ENCODE peak calls at places on chromosomes 16 and 17, in four cellular contexts. One of them, this sample, is unnamed.

GRCh38 chr17:30514895-30515596 is 37.8 kb downstream of the GOSR1 start:
- DNase-seq in IMR-90: no peak
- DNase-seq in astrocyte: no peak
- DNase-seq in choroid plexus epithelial cell: no peak
- DNase-seq in this sample: no peak

GRCh38 chr16:47358816-47359215 is 102.0 kb downstream of the ITFG1 start:
- DNase-seq in IMR-90: peak; percentile 37
- DNase-seq in astrocyte: peak; percentile 41
- DNase-seq in choroid plexus epithelial cell: peak; percentile 5
- DNase-seq in this sample: peak; percentile 49

GRCh38 chr16:20612551-20613470 is 36.6 kb upstream of the ACSM2B start:
- DNase-seq in IMR-90: no peak
- DNase-seq in astrocyte: no peak
- DNase-seq in choroid plexus epithelial cell: no peak
- DNase-seq in this sample: no peak

GRCh38 chr17:62092784-62093183 is 27.7 kb upstream of the MED13 start:
- DNase-seq in IMR-90: no peak
- DNase-seq in astrocyte: no peak
- DNase-seq in choroid plexus epithelial cell: no peak
- DNase-seq in this sample: no peak

GRCh38 chr17:82935944-82936767 is 96.3 kb upstream of the ZNF750 start:
- DNase-seq in IMR-90: no peak
- DNase-seq in astrocyte: no peak
- DNase-seq in choroid plexus epithelial cell: no peak
- DNase-seq in this sample: no peak

GRCh38 chr17:41325126-41325525 is 9.6 kb upstream of the KRTAP17-1 start:
- DNase-seq in IMR-90: no peak
- DNase-seq in astrocyte: no peak
- DNase-seq in choroid plexus epithelial cell: no peak
- DNase-seq in this sample: no peak

GRCh38 chr16:11248133-11248532 is 7.9 kb downstream of the SOCS1 start:
- DNase-seq in IMR-90: peak; percentile 24
- DNase-seq in astrocyte: no peak
- DNase-seq in choroid plexus epithelial cell: no peak
- DNase-seq in this sample: no peak

GRCh38 chr17:4332296-4332970 is 34.0 kb downstream of the UBE2G1 start:
- DNase-seq in IMR-90: peak; percentile 33
- DNase-seq in astrocyte: no peak
- DNase-seq in choroid plexus epithelial cell: no peak
- DNase-seq in this sample: no peak

GRCh38 chr17:50035421-50035879 is 20.5 kb upstream of the ITGA3 start:
- DNase-seq in IMR-90: no peak
- DNase-seq in astrocyte: no peak
- DNase-seq in choroid plexus epithelial cell: peak; percentile 28
- DNase-seq in this sample: peak; percentile 51

GRCh38 chr16:75263963-75264445 is 12.6 kb upstream of the BCAR1 start:
- DNase-seq in IMR-90: no peak
- DNase-seq in astrocyte: no peak
- DNase-seq in choroid plexus epithelial cell: no peak
- DNase-seq in this sample: no peak

GRCh38 chr16:75264531-75264998 is 13.1 kb upstream of the BCAR1 start:
- DNase-seq in IMR-90: peak; percentile 35
- DNase-seq in astrocyte: no peak
- DNase-seq in choroid plexus epithelial cell: peak; percentile 60
- DNase-seq in this sample: peak; percentile 65

GRCh38 chr16:75262104-75262799 is 10.8 kb upstream of the BCAR1 start:
- DNase-seq in IMR-90: no peak
- DNase-seq in astrocyte: no peak
- DNase-seq in choroid plexus epithelial cell: peak; percentile 38
- DNase-seq in this sample: no peak

GRCh38 chr16:75262800-75263127 is 11.3 kb upstream of the BCAR1 start:
- DNase-seq in IMR-90: no peak
- DNase-seq in astrocyte: no peak
- DNase-seq in choroid plexus epithelial cell: no peak
- DNase-seq in this sample: no peak

DNA sequence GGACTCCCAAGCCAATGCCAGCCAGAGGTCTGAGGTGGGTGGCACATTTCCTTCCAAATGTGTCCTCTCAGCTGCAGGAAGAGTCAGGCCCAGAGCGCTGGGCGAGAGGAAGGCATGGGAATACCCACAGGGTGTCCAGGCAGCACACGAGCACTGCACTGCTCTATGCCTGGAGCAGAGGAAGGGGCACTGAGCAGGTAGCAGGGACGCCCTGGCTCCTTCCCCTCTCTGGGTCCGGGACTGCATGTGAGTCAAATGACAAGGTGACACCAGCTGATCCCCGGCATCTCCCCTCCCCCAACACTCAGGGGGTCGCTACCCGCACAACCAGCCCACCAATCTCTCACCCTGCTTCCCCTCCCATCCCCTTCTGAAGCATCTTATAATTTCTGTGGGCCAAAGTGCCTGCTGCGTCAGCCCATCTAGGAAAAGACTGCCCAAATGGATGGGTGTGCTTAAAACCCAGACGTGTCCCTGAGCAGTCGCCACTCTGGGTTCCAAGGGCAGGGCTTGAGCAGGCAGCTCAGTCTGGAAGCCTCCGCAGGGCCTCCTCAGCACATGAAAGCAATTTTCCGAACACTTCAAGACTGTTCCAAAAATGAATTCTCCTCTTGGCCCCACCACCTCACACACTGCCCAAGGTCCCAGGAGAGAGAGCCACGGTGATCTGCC is 12.0 kb upstream of the BCAR1 start:
- DNase-seq in IMR-90: no peak
- DNase-seq in astrocyte: no peak
- DNase-seq in choroid plexus epithelial cell: no peak
- DNase-seq in this sample: no peak
- H3K4me3 ChIP-seq in IMR-90: peak overlapping the region; percentile 94
- H3K4me3 ChIP-seq in astrocyte: peak overlapping the region; percentile 89
- H3K4me3 ChIP-seq in choroid plexus epithelial cell: peak overlapping the region; percentile 92
- H3K4me3 ChIP-seq in this sample: peak overlapping the region; percentile 96

DNA sequence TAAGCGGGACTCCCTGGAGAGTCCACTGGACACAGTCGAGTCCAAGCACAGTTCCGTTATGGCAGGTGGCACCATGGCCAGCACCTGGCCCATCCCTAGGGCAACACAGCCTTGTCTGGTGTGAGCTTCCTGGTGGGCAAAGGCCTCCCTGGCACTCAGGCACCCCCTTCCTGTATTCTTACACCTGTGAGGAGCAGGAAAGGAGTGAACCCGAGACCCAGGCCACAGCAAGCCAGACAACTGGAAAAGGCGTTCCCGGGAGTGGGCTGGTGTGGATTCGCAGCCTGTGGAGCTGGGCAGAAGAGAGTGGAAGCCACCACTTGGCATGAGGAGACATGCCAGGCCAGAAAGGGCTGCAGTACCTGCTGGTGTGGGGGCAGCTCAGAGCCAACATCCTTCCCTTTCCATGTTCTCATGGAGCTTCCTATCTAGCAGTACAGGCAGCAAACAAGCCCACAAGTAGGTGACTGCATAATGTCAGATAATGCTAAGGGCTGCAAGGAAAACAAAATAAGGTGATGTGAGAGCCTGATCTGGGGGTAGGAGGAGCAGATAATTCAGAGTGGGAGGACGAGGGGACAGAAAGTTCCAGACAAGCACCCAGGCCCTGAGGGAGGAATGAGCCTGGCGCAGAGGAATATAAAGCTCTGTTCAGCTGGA is 87.0 kb downstream of the GNAO1 start:
- DNase-seq in IMR-90: no peak
- DNase-seq in astrocyte: no peak
- DNase-seq in choroid plexus epithelial cell: no peak
- DNase-seq in this sample: no peak
- H3K4me3 ChIP-seq in IMR-90: no peak overlapping the region
- H3K4me3 ChIP-seq in astrocyte: no peak overlapping the region
- H3K4me3 ChIP-seq in choroid plexus epithelial cell: no peak overlapping the region
- H3K4me3 ChIP-seq in this sample: no peak overlapping the region

GRCh38 chr17:57584050-57584551 is 161.0 kb downstream of the CCDC182 start:
- DNase-seq in IMR-90: no peak
- DNase-seq in astrocyte: no peak
- DNase-seq in choroid plexus epithelial cell: no peak
- DNase-seq in this sample: peak; percentile 81
- H3K4me3 ChIP-seq in IMR-90: no peak overlapping the region
- H3K4me3 ChIP-seq in astrocyte: no peak overlapping the region
- H3K4me3 ChIP-seq in choroid plexus epithelial cell: no peak overlapping the region
- H3K4me3 ChIP-seq in this sample: no peak overlapping the region

GRCh38 chr17:79985951-79986391 is 49.7 kb downstream of the TBC1D16 start:
- DNase-seq in IMR-90: no peak
- DNase-seq in astrocyte: no peak
- DNase-seq in choroid plexus epithelial cell: no peak
- DNase-seq in this sample: peak; percentile 52
- H3K4me3 ChIP-seq in IMR-90: no peak overlapping the region
- H3K4me3 ChIP-seq in astrocyte: no peak overlapping the region
- H3K4me3 ChIP-seq in choroid plexus epithelial cell: no peak overlapping the region
- H3K4me3 ChIP-seq in this sample: no peak overlapping the region

GRCh38 chr17:75638893-75639292 is 5.7 kb downstream of the SMIM5 start:
- DNase-seq in IMR-90: no peak
- DNase-seq in astrocyte: no peak
- DNase-seq in choroid plexus epithelial cell: no peak
- DNase-seq in this sample: no peak
- H3K4me3 ChIP-seq in IMR-90: no peak overlapping the region
- H3K4me3 ChIP-seq in astrocyte: no peak overlapping the region
- H3K4me3 ChIP-seq in choroid plexus epithelial cell: no peak overlapping the region
- H3K4me3 ChIP-seq in this sample: no peak overlapping the region

DNA sequence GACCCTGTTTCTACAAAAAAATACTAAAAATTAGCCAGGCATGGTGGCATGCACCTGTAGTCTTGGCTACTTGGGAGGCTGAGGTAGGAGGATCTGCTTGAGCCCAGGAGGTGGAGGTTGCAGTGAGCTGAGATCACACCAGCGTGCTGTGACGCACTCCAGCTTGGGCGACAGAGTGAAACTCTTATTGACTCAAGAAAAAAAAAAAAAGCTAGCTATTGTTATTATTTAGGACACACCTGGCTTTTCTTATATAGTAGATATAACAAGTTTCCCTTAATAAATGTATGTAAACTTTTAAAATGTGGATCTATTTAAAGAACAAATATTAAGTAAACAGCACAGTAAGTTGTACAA is 1.8 kb downstream of the RABEP2 start:
- DNase-seq in IMR-90: no peak
- DNase-seq in astrocyte: no peak
- DNase-seq in choroid plexus epithelial cell: no peak
- DNase-seq in this sample: no peak
- H3K4me3 ChIP-seq in IMR-90: no peak overlapping the region
- H3K4me3 ChIP-seq in astrocyte: no peak overlapping the region
- H3K4me3 ChIP-seq in choroid plexus epithelial cell: no peak overlapping the region
- H3K4me3 ChIP-seq in this sample: no peak overlapping the region